ENCODE peak calls at places on chromosomes 7 and 10, in five cellular contexts. H is type B pancreatic cell, F is D721Med, B is fibroblast of the aortic adventitia, Q is prostate gland. V is an unnamed sample.

GRCh38 chr10:16440396-16441105 is 3.7 kb downstream of the PTER start:
- DNase-seq in H (no peak), F (no peak), B (no peak), Q (peak; percentile 34), V (no peak)

GRCh38 chr7:75650671-75651070 is 88.1 kb downstream of the HIP1 start:
- DNase-seq in H (no peak), F (peak; percentile 84), B (no peak), Q (no peak), V (no peak)

GRCh38 chr7:82050134-82050533 is 280.3 kb upstream of the HGF start:
- DNase-seq in H (no peak), F (no peak), B (peak; percentile 83), Q (no peak), V (no peak)

GRCh38 chr7:75900617-75901315 is 14.2 kb upstream of the POR start:
- DNase-seq in H (no peak), F (no peak), B (no peak), Q (no peak), V (no peak)

GRCh38 chr7:142496545-142496991 is 238.7 kb upstream of the PRSS58 start:
- DNase-seq in H (no peak), F (no peak), B (peak; percentile 60), Q (peak; percentile 17), V (peak; percentile 40)

GRCh38 chr7:4726051-4726450 is 44.0 kb downstream of the FOXK1 start:
- DNase-seq in H (no peak), F (no peak), B (peak; percentile 43), Q (no peak), V (no peak)

GRCh38 chr10:34152434-34152833 is 662.7 kb downstream of the PARD3 start:
- DNase-seq in H (no peak), F (no peak), B (no peak), Q (no peak), V (no peak)

GRCh38 chr7:18320971-18321567 is 174.5 kb upstream of the HDAC9 start:
- DNase-seq in H (no peak), F (no peak), B (peak; percentile 71), Q (no peak), V (peak; percentile 33)

GRCh38 chr10:102782698-102783540 is 39.2 kb downstream of the WBP1L start:
- DNase-seq in H (no peak), F (no peak), B (peak; percentile 98), Q (peak; percentile 85), V (no peak)

DNA sequence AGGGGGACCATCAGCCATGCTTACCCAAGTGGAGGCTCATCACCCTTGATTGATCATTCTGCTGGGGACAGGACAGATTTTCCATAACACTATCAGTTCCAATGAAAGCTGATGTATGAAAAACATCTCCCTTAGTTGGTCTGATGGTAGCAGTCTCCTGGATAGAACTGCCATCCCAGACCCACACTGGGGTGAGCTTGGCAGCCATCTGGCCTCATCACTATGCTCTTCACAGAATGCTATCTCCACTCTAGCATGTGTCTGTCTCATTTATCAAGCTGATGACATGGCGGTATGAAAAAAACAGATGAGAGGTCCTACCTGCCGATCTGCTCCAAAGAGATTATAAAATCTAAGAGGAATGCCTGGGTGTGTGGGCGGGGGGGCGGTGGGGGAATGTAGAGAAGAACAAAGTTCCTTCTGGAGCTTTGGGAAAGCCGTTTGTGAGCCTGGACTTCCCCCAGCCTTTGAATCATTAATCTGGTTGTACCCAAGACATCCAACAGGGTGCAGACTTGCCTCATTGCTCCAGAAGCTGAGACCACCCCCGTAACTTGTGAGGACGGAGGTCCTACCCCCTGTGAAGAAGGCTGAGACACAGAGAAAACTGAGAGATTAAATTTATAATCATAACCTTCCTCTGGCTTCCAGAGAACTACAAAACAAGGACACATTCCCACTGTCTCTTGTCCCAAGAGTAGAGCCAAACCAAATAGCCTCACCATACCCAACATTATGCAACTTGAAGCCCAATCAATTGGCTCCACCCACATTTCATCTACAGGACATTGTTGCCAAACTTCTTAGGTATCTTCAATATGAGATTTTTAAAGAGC is 340.9 kb downstream of the KCNMA1 start:
- DNase-seq in H (no peak), F (no peak), B (no peak), Q (no peak), V (no peak)
- TF ChIP-seq CTCF in H (no peak), F (no peak), B (peak; percentile 1), Q (no peak), V (no peak)

GRCh38 chr7:88243345-88243909 is 23.6 kb upstream of the SRI start:
- DNase-seq in H (no peak), F (no peak), B (peak; percentile 75), Q (peak; percentile 30), V (peak; percentile 34)
- TF ChIP-seq CTCF in H (peak; percentile 89), F (peak; percentile 84), B (peak; percentile 77), Q (no peak), V (peak; percentile 40)

GRCh38 chr7:130793855-130794618 is 60.0 kb upstream of the KLF14 start:
- DNase-seq in H (no peak), F (no peak), B (peak; percentile 45), Q (no peak), V (no peak)
- TF ChIP-seq CTCF in H (peak; percentile 17), F (no peak), B (peak; percentile 14), Q (no peak), V (no peak)

DNA sequence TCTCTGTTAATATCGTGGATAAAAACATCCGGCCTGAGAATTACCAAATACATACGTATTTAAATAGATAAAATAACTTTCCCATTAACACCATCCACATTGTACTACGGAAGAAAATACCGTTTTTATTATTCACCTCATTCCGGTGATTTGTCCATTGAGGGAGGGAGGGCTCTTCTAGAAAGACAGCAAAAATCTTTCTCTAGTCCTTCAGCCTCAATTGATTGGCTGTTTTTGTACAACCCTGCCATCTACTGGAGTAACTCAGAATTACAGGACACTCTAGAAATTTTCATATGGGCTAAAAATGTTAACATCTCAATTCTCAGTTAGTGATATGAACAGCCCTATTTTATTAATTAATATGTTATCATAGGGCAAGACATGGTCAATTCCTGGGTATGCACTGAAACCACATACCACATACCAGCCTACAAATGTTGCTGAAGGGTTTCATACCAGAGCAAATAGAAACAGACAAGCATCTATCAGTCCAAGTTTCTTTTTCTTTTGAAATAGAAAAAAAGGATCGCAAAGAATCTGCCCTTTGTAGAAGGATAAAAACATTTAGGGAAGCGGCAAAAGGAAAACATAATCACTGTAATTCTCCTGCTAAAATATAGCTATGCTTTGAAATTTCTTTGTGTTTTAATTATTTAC is 55.8 kb upstream of the CDCA7L start:
- DNase-seq in H (no peak), F (no peak), B (peak; percentile 79), Q (peak; percentile 26), V (peak; percentile 72)
- TF ChIP-seq CTCF in H (peak; percentile 91), F (peak; percentile 78), B (peak; percentile 73), Q (peak; percentile 39), V (peak; percentile 68)

DNA sequence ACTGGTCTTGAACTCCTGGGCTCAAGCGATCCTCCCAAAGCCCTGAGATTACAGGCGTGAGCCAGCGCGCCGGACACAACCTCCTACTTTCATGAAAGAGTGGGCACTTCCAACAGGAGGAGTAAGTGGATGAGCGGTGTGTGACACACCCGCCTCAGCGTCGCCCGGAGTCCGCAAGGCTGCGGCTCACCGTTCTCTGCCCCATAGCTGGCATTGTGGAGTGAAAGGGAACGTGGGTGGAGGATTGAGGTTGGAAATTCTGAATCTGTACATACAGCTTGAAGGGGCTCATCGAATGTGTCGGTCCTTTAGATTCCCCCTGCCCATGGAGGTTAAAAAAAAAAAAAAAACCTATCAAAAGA is 534 bp upstream of the PRXL2A start:
- DNase-seq in H (no peak), F (no peak), B (no peak), Q (no peak), V (no peak)
- TF ChIP-seq CTCF in H (no peak), F (no peak), B (no peak), Q (no peak), V (no peak)

GRCh38 chr7:50780436-50780835 is 2.3 kb downstream of the GRB10 start:
- DNase-seq in H (no peak), F (no peak), B (no peak), Q (no peak), V (no peak)

GRCh38 chr7:50783304-50783703 is 608 bp upstream of the GRB10 start:
- DNase-seq in H (no peak), F (no peak), B (no peak), Q (no peak), V (no peak)

GRCh38 chr7:50781894-50782293 is 802 bp downstream of the GRB10 start:
- DNase-seq in H (no peak), F (no peak), B (no peak), Q (no peak), V (no peak)

GRCh38 chr7:50782376-50783208 is at the start of gene GRB10:
- DNase-seq in H (no peak), F (no peak), B (no peak), Q (no peak), V (no peak)

DNA sequence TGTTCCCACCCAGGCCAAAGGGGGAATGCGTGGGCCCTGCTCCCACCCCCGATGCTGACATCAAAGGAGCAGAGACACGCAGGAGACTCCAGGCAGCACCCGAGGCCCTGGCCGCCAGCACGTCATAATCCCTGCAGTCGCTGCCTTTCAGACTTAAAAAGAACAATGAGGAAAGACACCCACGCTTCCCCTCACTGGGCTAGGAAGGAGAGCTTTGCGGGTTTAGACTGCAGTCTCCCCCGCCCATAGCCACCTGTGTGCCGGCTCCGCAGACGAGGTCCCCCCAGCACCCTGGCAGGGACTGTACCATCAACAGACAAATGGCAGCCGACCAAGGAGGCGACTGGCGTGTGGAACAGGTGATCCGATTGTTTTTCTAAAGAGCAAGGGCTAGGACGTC is 1.3 kb downstream of the GRB10 start:
- DNase-seq in H (no peak), F (peak; percentile 32), B (no peak), Q (peak; percentile 26), V (no peak)
- TF ChIP-seq CTCF in H (no peak), F (no peak), B (no peak), Q (no peak), V (no peak)

DNA sequence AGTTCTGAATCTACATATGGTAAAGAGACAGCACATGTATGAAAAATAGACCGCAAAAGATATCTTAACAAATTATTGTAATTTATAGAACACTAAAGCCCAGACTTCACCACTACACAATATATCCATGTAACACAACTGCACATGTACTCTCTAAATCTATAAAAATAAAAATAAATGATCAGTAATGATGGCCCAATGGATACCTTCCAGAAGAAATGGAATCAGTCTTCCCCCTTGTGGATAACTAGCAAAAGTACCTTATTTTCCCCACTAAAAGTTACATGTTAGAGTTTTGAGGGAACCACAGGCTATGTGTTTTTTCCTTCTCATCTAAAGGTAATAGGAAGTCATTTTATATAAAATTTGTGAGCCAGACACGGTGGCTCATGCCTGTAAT is 25.7 kb downstream of the C7orf25 start:
- DNase-seq in H (no peak), F (no peak), B (peak; percentile 31), Q (no peak), V (no peak)
- TF ChIP-seq CTCF in H (peak; percentile 71), F (peak; percentile 6), B (peak; percentile 39), Q (no peak), V (no peak)

DNA sequence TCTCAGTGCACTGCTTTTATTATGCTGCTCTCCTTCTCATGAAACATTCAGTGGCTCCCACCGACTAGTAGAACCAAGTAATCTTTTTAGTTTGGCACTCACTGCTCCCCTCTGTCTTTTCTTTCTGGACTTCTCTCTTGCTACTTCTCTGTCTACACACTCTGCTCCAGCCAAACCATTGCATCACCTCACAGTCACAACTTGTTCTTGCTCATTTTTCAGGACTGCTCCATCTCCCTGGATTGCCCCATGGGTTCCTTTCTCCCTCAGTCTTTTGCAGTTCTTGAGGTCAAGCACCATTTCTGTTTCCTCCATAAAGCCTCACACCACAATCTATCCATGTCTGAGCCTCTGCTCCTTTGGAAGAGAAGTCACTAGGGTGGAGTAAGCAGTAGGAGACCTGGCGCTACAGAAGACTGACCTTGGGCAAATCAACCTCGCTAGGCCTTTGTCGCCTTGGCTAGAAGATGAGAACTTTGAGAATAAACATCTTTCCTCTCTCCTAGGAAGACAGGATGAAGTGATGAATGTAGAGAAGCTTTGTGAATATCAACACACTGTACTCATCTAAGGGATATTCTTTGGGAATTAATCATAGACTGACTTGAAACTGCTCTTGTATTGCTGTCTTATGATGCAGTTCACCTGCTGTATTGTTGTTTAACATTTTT is 186.2 kb downstream of the LRMDA start:
- DNase-seq in H (no peak), F (no peak), B (peak; percentile 40), Q (no peak), V (no peak)
- TF ChIP-seq CTCF in H (no peak), F (no peak), B (no peak), Q (no peak), V (no peak)